ENCODE peak calls at places on chromosomes 11 and 22, in nine cellular contexts. F is prostate gland, X is spleen, W is breast epithelium, M is endothelial cell of umbilical vein, H is HCT116, L is upper lobe of left lung, V is sigmoid colon, N is GM12878. U is an unnamed sample.

GRCh38 chr11:103380031-103380430 is 270.8 kb downstream of the DYNC2H1 start:
- DNase-seq in M (no peak), F (no peak), V (no peak), W (no peak), H (no peak), N (no peak), X (no peak), L (no peak), U (no peak)

GRCh38 chr11:131691558-131692041 is 321.2 kb downstream of the NTM start:
- DNase-seq in L (peak), F (no peak), W (no peak), M (peak), H (no peak), X (no peak), V (no peak), N (no peak), U (no peak)

GRCh38 chr11:104624021-104624420 is 274.2 kb downstream of the CASP12 start:
- DNase-seq in M (peak), W (no peak), N (no peak), F (no peak), H (no peak), L (no peak), X (no peak), V (no peak), U (no peak)

GRCh38 chr11:60872124-60872951 is 5.0 kb downstream of the ZP1 start:
- DNase-seq in V (peak), M (no peak), H (no peak), W (no peak), X (peak), F (no peak), L (no peak), N (no peak), U (no peak)

GRCh38 chr11:68749501-68750196 is 1.7 kb downstream of the TESMIN start:
- DNase-seq in F (no peak), X (no peak), W (no peak), L (no peak), H (no peak), N (no peak), M (no peak), V (no peak), U (no peak)

GRCh38 chr11:131373326-131373725 is 2.9 kb downstream of the NTM start:
- DNase-seq in V (no peak), N (no peak), X (no peak), L (no peak), W (no peak), H (no peak), F (no peak), M (no peak), U (no peak)

GRCh38 chr22:27480487-27480886 is 321.1 kb downstream of the MN1 start:
- DNase-seq in H (no peak), V (no peak), N (no peak), F (no peak), X (no peak), W (no peak), M (no peak), L (peak), U (no peak)

GRCh38 chr22:41557401-41558240 is 3.2 kb upstream of the CSDC2 start:
- DNase-seq in F (no peak), X (no peak), V (peak), N (no peak), H (no peak), M (peak), W (no peak), L (no peak), U (no peak)

GRCh38 chr22:19832476-19833108 is 22.1 kb downstream of the GNB1L start:
- DNase-seq in N (no peak), F (no peak), V (no peak), W (no peak), X (no peak), H (no peak), L (no peak), M (no peak), U (no peak)

GRCh38 chr22:47850644-47851151 is 1088.2 kb downstream of the TBC1D22A start:
- DNase-seq in W (no peak), X (no peak), M (no peak), H (no peak), V (no peak), F (no peak), L (no peak), N (no peak), U (no peak)

GRCh38 chr11:30106782-30107181 is 90.0 kb upstream of the KCNA4 start:
- DNase-seq in W (no peak), V (no peak), N (no peak), L (no peak), M (no peak), F (no peak), X (no peak), H (no peak), U (no peak)

GRCh38 chr22:47558828-47559700 is 796.6 kb downstream of the TBC1D22A start:
- DNase-seq in L (no peak), W (no peak), V (no peak), H (no peak), M (no peak), N (no peak), F (no peak), X (no peak), U (no peak)

GRCh38 chr11:77590194-77590591 is 440 bp downstream of the AQP11 start:
- DNase-seq in W (no peak), N (no peak), V (peak), X (no peak), M (no peak), L (no peak), H (no peak), F (peak), U (no peak)

GRCh38 chr22:20919718-20920117 is 2.5 kb downstream of the CRKL start:
- DNase-seq in V (no peak), X (no peak), W (no peak), N (no peak), H (no peak), L (no peak), M (peak), F (no peak), U (no peak)

GRCh38 chr11:36352919-36353318 is 56.8 kb downstream of the PRR5L start:
- DNase-seq in F (no peak), N (no peak), X (no peak), H (no peak), W (no peak), V (no peak), M (no peak), L (no peak), U (no peak)

GRCh38 chr11:47941907-47942558 is 38.3 kb upstream of the PTPRJ start:
- DNase-seq in H (no peak), X (no peak), F (no peak), V (no peak), L (no peak), W (no peak), N (no peak), M (no peak), U (peak)

GRCh38 chr22:50267591-50268390 is 2.4 kb downstream of the MAPK11 start:
- DNase-seq in X (no peak), V (peak), N (no peak), W (peak), H (no peak), M (peak), F (peak), L (peak), U (no peak)

GRCh38 chr11:131618203-131618602 is 247.8 kb downstream of the NTM start:
- DNase-seq in N (no peak), M (no peak), W (no peak), L (no peak), F (no peak), X (no peak), V (no peak), H (no peak), U (no peak)

GRCh38 chr11:80937831-80938230 is 1497.0 kb upstream of the TENM4 start:
- DNase-seq in F (no peak), X (no peak), N (no peak), M (no peak), W (no peak), L (no peak), H (no peak), V (no peak), U (no peak)

GRCh38 chr22:44031111-44031963 is 7.2 kb downstream of the PARVB start:
- DNase-seq in V (no peak), N (no peak), H (no peak), L (no peak), F (no peak), W (no peak), M (peak), X (no peak), U (no peak)

GRCh38 chr11:71241721-71242259 is 10.6 kb downstream of the SHANK2 start:
- DNase-seq in N (no peak), W (no peak), X (peak), M (no peak), F (no peak), L (no peak), H (no peak), V (peak), U (no peak)

GRCh38 chr22:40838486-40838885 is 18.0 kb downstream of the ST13 start:
- DNase-seq in M (no peak), H (no peak), L (no peak), X (no peak), V (no peak), W (no peak), N (no peak), F (no peak), U (no peak)

GRCh38 chr11:27373856-27374602 is 11.0 kb upstream of the CCDC34 start:
- DNase-seq in N (no peak), W (no peak), F (no peak), H (no peak), L (no peak), X (no peak), V (no peak), M (no peak), U (no peak)

GRCh38 chr11:129440028-129440630 is 64.5 kb downstream of the BARX2 start:
- DNase-seq in X (no peak), M (no peak), V (no peak), W (peak), N (no peak), H (no peak), L (peak), F (peak), U (no peak)

GRCh38 chr11:65903068-65903481 is 2.9 kb upstream of the FOSL1 start:
- DNase-seq in L (no peak), M (no peak), F (no peak), H (peak), X (no peak), V (no peak), W (no peak), N (no peak), U (no peak)

GRCh38 chr11:76700177-76701100 is 29.9 kb upstream of the LRRC32 start:
- DNase-seq in N (no peak), M (peak), X (peak), F (no peak), V (no peak), L (no peak), H (peak), W (no peak), U (no peak)

GRCh38 chr22:40414306-40414705 is 43.9 kb downstream of the SGSM3 start:
- DNase-seq in H (no peak), W (no peak), F (no peak), M (no peak), L (no peak), N (no peak), X (peak), V (no peak), U (no peak)

GRCh38 chr11:44817207-44817944 is 90.6 kb downstream of the TSPAN18 start:
- DNase-seq in F (no peak), V (no peak), W (no peak), H (no peak), X (peak), M (no peak), L (no peak), N (no peak), U (no peak)

GRCh38 chr11:124762077-124762623 is at the start of gene ESAM:
- DNase-seq in W (no peak), H (no peak), N (no peak), F (no peak), V (no peak), L (peak), M (no peak), X (peak), U (no peak)

GRCh38 chr22:26401726-26402125 is 27.3 kb upstream of the ASPHD2 start:
- DNase-seq in L (no peak), M (no peak), F (no peak), H (peak), W (no peak), N (no peak), V (no peak), X (no peak), U (no peak)

GRCh38 chr11:119863811-119864601 is 135.0 kb upstream of the NECTIN1 start:
- DNase-seq in X (peak), H (no peak), W (no peak), F (no peak), L (peak), V (no peak), N (no peak), M (no peak), U (no peak)

GRCh38 chr22:44669725-44670027 is 32.3 kb upstream of the PRR5 start:
- DNase-seq in W (no peak), H (no peak), F (no peak), X (no peak), V (no peak), N (no peak), M (no peak), L (no peak), U (no peak)

GRCh38 chr11:68678031-68678441 is 6.3 kb upstream of the GAL start:
- DNase-seq in H (no peak), X (no peak), L (no peak), V (peak), N (no peak), M (no peak), F (no peak), W (no peak), U (no peak)

GRCh38 chr11:90635145-90635544 is 412.3 kb upstream of the CHORDC1 start:
- DNase-seq in M (no peak), H (no peak), W (no peak), V (no peak), X (no peak), N (no peak), F (no peak), L (no peak), U (no peak)

GRCh38 chr22:49008682-49009235 is 818.9 kb downstream of the BRD1 start:
- DNase-seq in N (no peak), L (no peak), H (no peak), M (no peak), W (no peak), X (peak), F (peak), V (no peak), U (no peak)

GRCh38 chr11:107282195-107282594 is 175.4 kb downstream of the CWF19L2 start:
- DNase-seq in L (no peak), W (no peak), V (no peak), N (no peak), M (no peak), X (no peak), H (no peak), F (no peak), U (no peak)

GRCh38 chr11:17383466-17383865 is 5.0 kb downstream of the KCNJ11 start:
- DNase-seq in V (no peak), W (no peak), F (no peak), M (no peak), H (no peak), L (no peak), N (no peak), X (no peak), U (peak)

GRCh38 chr22:38467904-38468760 is at the start of gene KDELR3:
- DNase-seq in N (no peak), F (peak), W (peak), H (peak), L (peak), V (peak), M (peak), X (peak), U (no peak)
- TF ChIP-seq CTCF in N (peak), F (no peak), W (no peak), H (no peak), L (no peak), V (no peak), M (peak), X (no peak), U (no peak)

GRCh38 chr22:28822930-28823481 is 22.6 kb upstream of the XBP1 start:
- DNase-seq in X (no peak), M (no peak), L (no peak), V (no peak), H (no peak), F (peak), N (no peak), W (peak), U (no peak)
- TF ChIP-seq POLR2AphosphoS5 in X (no peak), M (no peak), L (no peak), V (no peak), H (no peak), F (peak), N (no peak), W (peak), U (no peak)

GRCh38 chr11:18521123-18521522 is 5.6 kb downstream of the TSG101 start:
- DNase-seq in X (no peak), V (no peak), L (no peak), H (no peak), N (no peak), M (no peak), F (no peak), W (no peak), U (no peak)

GRCh38 chr11:18523079-18523478 is 3.7 kb downstream of the TSG101 start:
- DNase-seq in L (no peak), N (no peak), M (no peak), H (no peak), F (no peak), X (no peak), W (no peak), V (no peak), U (no peak)

GRCh38 chr11:18524248-18524647 is 2.5 kb downstream of the TSG101 start:
- DNase-seq in W (no peak), V (no peak), L (no peak), M (no peak), N (no peak), H (no peak), F (no peak), X (no peak), U (no peak)

GRCh38 chr11:18526130-18526520 is 617 bp downstream of the TSG101 start:
- DNase-seq in X (no peak), N (no peak), M (no peak), L (no peak), W (no peak), V (no peak), H (no peak), F (no peak), U (no peak)

GRCh38 chr11:18522388-18522787 is 4.4 kb downstream of the TSG101 start:
- DNase-seq in V (no peak), N (no peak), L (no peak), H (no peak), W (no peak), X (no peak), F (no peak), M (no peak), U (no peak)
- TF ChIP-seq CTCF in V (no peak), N (peak), L (no peak), H (no peak), W (no peak), X (no peak), F (no peak), M (no peak), U (no peak)

GRCh38 chr11:64721359-64721699 is 1.7 kb downstream of the NRXN2 start:
- DNase-seq in V (no peak), N (no peak), L (no peak), X (no peak), W (no peak), F (no peak), H (no peak), M (no peak), U (no peak)

GRCh38 chr11:64724863-64725535 is 2.0 kb upstream of the NRXN2 start:
- DNase-seq in V (no peak), M (no peak), H (no peak), F (no peak), W (no peak), X (peak), L (no peak), N (no peak), U (no peak)

GRCh38 chr11:64723907-64724862 is 1.2 kb upstream of the NRXN2 start:
- DNase-seq in W (no peak), L (no peak), M (no peak), X (peak), F (no peak), H (no peak), V (no peak), N (no peak), U (no peak)

GRCh38 chr11:64722141-64723050 is 601 bp downstream of the NRXN2 start:
- DNase-seq in N (no peak), V (no peak), F (no peak), L (peak), H (no peak), M (no peak), X (peak), W (no peak), U (no peak)

DNA sequence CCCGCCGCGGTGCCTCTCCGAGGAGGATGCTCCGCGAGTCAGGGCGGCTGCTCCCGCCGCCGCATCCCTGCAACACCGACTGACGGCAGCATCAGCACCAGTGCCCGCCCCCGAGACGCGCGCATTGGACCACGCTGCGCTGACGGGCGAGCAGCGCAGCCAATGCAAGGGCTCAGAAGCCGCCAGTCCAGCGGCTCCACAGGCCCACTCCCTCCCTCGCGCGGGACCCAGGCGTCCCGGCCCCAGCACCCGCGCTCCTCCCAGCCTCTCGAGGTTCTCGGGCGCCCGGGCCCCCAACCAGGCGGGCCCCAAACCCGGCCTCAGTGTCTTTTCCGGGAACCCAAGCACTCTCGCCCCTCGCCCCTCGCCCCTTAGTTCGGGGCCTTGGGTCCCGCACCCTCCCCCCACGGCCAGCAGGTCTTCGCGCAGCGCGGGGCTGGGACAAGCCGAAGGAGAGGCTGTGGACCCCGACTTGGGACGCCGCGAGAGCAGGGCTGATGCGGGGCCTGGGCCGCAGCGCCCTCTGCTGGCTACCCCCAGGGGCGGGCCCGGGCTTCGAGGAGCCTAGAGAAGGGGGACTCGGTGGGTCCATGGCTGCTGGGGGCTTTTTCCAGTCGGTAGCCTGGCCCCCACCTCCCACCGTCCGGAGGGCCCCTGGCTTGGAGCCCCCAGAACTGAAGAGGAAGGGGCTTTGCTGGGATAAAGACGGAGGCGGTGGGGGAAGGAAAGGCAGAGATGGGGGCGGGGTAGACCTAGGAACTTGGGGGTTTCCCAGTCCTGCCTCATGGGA is at the start of gene NRXN2:
- DNase-seq in X (peak), W (peak), V (peak), N (peak), M (peak), L (peak), F (peak), H (peak), U (peak)
- TF ChIP-seq POLR2AphosphoS5 in X (peak), W (no peak), V (no peak), N (no peak), M (no peak), L (no peak), F (no peak), H (no peak), U (no peak)

DNA sequence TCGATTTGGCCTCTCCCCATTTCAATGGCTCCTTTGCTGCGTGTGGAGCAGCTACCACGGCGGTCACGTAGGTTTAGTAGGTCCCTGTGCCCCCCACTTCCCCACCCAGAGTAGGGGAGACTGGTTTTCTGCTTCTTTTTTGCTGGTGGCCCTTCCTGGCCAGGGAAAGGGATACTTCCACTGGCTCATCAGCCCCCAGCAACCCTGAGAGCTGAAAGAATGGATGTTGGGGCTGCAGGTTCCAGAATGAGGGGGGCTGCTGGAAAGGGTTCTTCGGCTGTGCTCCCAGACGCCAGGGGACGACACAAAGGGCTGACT is 78.8 kb upstream of the WNT7B start:
- DNase-seq in X (no peak), N (no peak), W (peak), H (no peak), L (no peak), M (no peak), V (no peak), F (no peak), U (no peak)
- TF ChIP-seq CTCF in X (no peak), N (no peak), W (no peak), H (no peak), L (no peak), M (no peak), V (no peak), F (no peak), U (no peak)

DNA sequence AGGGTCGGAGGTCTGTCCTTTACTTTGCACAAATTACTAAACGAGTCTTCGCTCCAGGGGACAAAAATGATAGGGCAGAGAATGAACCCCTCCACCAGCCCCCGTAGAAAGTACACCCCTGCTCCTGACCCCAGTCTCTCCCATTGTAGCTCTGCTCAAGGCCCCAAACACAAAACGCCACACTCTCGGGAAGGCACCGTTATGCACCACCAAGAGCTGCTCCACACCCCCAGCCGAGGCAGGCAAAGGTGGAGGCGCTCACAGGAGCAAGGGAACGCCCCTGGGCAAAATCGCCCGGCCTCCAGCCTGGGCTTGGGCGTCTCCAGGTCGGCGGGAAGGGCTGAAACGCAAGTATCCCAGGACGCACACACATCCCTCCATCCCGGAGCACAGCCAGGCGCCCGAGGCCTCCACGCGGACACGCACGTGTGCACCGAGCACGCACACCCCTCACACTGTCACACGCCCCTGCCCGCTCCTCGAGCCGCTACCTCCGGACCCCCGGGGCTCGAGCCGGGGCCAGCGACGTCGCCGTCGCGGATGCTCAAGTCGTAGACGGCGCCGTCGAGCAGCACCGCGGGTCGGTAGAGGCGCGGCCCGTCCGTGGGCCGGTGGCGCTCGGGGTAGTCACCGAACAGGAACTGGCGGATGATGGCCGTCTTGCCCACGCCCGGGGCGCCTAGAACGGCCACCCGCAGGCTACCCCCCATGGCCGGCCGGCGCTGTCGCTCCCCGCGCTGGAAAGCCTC is 786 bp downstream of the RASL10A start:
- DNase-seq in H (no peak), F (no peak), L (peak), M (no peak), N (no peak), V (no peak), W (no peak), X (peak), U (no peak)
- TF ChIP-seq POLR2AphosphoS5 in H (no peak), F (no peak), L (no peak), M (no peak), N (no peak), V (no peak), W (no peak), X (peak), U (no peak)